ENCODE peak calls at places on chromosomes 7 and 10, in four cellular contexts. O is NCI-H774, W is HL-60, I is Right ventricle myocardium superior. J is an unnamed sample.

GRCh38 chr10:14749051-14749809 is 25.5 kb downstream of the FAM107B start:
- DNase-seq in O (no peak), I (no peak), W (no peak), J (no peak)

GRCh38 chr7:146138926-146139325 is 22.3 kb downstream of the CNTNAP2 start:
- DNase-seq in O (no peak), I (no peak), W (no peak), J (no peak)

GRCh38 chr7:5629941-5630340 is 151.5 kb downstream of the RNF216 start:
- DNase-seq in I (peak; percentile 39), O (no peak), W (no peak), J (no peak)

GRCh38 chr7:111783867-111784266 is 221.6 kb upstream of the IMMP2L start:
- DNase-seq in W (no peak), O (no peak), I (no peak), J (no peak)

GRCh38 chr7:47933229-47933628 is 15.0 kb downstream of the PKD1L1 start:
- DNase-seq in O (no peak), W (no peak), I (no peak), J (no peak)

GRCh38 chr7:2872296-2872874 is 28.3 kb upstream of the GNA12 start:
- DNase-seq in W (no peak), I (no peak), O (no peak), J (no peak)

GRCh38 chr10:48363617-48364355 is 57.3 kb downstream of the MAPK8 start:
- DNase-seq in W (peak; percentile 8), I (no peak), O (peak; percentile 42), J (no peak)

GRCh38 chr7:1288996-1289551 is 56.4 kb downstream of the UNCX start:
- DNase-seq in W (no peak), I (no peak), O (no peak), J (no peak)

GRCh38 chr7:118104812-118105441 is 79.0 kb upstream of the LSM8 start:
- DNase-seq in O (peak; percentile 5), I (no peak), W (no peak), J (no peak)

GRCh38 chr7:115008465-115009114 is 86.7 kb downstream of the MDFIC start:
- DNase-seq in O (no peak), I (peak; percentile 91), W (no peak), J (no peak)

GRCh38 chr7:44284881-44285541 is 40.4 kb downstream of the CAMK2B start:
- DNase-seq in I (peak; percentile 22), W (no peak), O (no peak), J (no peak)

J was measured in SHP77.